ENCODE peak calls at places on chromosomes 16 and 17, in six cellular contexts. Z is trophoblast cell, C is left ventricle myocardium inferior, U is upper lobe of right lung, T is PC-3, R is neuronal stem cell. S is an unnamed sample. For H3K4me1, the result is how much of the 10 kb centered on the place peaks cover.

GRCh38 chr16:60674241-60674640 is 1362.0 kb downstream of the CDH8 start:
- DNase-seq in Z (no peak), C (no peak), U (no peak), T (no peak), R (no peak), S (no peak)

GRCh38 chr17:43171761-43172487 is 910 bp downstream of the NBR1 start:
- DNase-seq in Z (peak), C (no peak), U (no peak), T (peak), R (no peak), S (peak)

GRCh38 chr17:28530926-28531325 is 21.5 kb downstream of the UNC119 start:
- DNase-seq in Z (no peak), C (no peak), U (no peak), T (no peak), R (no peak), S (no peak)

GRCh38 chr17:44086364-44087311 is 16.1 kb downstream of the G6PC3 start:
- DNase-seq in Z (peak), C (no peak), U (no peak), T (peak), R (peak), S (peak)

GRCh38 chr17:73316919-73317505 is 5.2 kb upstream of the CDC42EP4 start:
- DNase-seq in Z (no peak), C (no peak), U (no peak), T (no peak), R (no peak), S (no peak)

GRCh38 chr16:21097151-21097550 is 53.5 kb downstream of the DNAH3 start:
- DNase-seq in Z (no peak), C (no peak), U (no peak), T (no peak), R (no peak), S (no peak)

GRCh38 chr17:58336456-58337094 is 8.0 kb upstream of the TSPOAP1 start:
- DNase-seq in Z (no peak), C (no peak), U (peak), T (no peak), R (no peak), S (no peak)

GRCh38 chr17:12789075-12789975 is at the start of gene ARHGAP44:
- DNase-seq in Z (peak), C (peak), U (peak), T (peak), R (peak), S (peak)

GRCh38 chr17:40859536-40859935 is 7.5 kb downstream of the KRT12 start:
- DNase-seq in Z (no peak), C (no peak), U (no peak), T (no peak), R (no peak), S (no peak)

GRCh38 chr16:84071151-84071550 is 28.6 kb upstream of the SLC38A8 start:
- DNase-seq in Z (no peak), C (no peak), U (no peak), T (no peak), R (no peak), S (no peak)

GRCh38 chr17:44012874-44013273 is 1.9 kb downstream of the TMEM101 start:
- DNase-seq in Z (no peak), C (no peak), U (no peak), T (no peak), R (no peak), S (no peak)

GRCh38 chr16:84970447-84971127 is 40.7 kb downstream of the ZDHHC7 start:
- DNase-seq in Z (peak), C (peak), U (peak), T (peak), R (peak), S (peak)

GRCh38 chr17:61492759-61493526 is 40.7 kb downstream of the TBX4 start:
- DNase-seq in Z (peak), C (no peak), U (no peak), T (no peak), R (no peak), S (no peak)

GRCh38 chr17:64063766-64064224 is 43.4 kb upstream of the ICAM2 start:
- DNase-seq in Z (peak), C (peak), U (peak), T (peak), R (peak), S (no peak)

GRCh38 chr17:14737984-14738651 is 437.2 kb downstream of the HS3ST3B1 start:
- DNase-seq in Z (peak), C (peak), U (peak), T (peak), R (peak), S (no peak)

GRCh38 chr16:77551352-77551751 is 116.5 kb upstream of the ADAMTS18 start:
- DNase-seq in Z (no peak), C (no peak), U (no peak), T (no peak), R (no peak), S (no peak)

GRCh38 chr17:19508327-19508867 is 25.3 kb upstream of the SLC47A1 start:
- DNase-seq in Z (no peak), C (peak), U (peak), T (no peak), R (no peak), S (no peak)

GRCh38 chr17:27596571-27597187 is 34.3 kb upstream of the LGALS9 start:
- DNase-seq in Z (no peak), C (no peak), U (no peak), T (no peak), R (no peak), S (peak)

GRCh38 chr16:84928679-84929420 is 82.5 kb downstream of the ZDHHC7 start:
- DNase-seq in Z (no peak), C (peak), U (no peak), T (peak), R (no peak), S (no peak)

GRCh38 chr16:65908568-65908967 is 457.9 kb upstream of the CDH5 start:
- DNase-seq in Z (no peak), C (no peak), U (no peak), T (no peak), R (peak), S (no peak)

GRCh38 chr17:76685846-76686245 is 24.9 kb downstream of the MXRA7 start:
- DNase-seq in Z (no peak), C (no peak), U (no peak), T (no peak), R (no peak), S (no peak)
- H3K27ac ChIP-seq in Z (no peak), C (peak), U (no peak), T (no peak), R (no peak), S (no peak)

GRCh38 chr16:1770328-1771071 is 843 bp downstream of the NME3 start:
- DNase-seq in Z (peak), C (peak), U (peak), T (peak), R (peak), S (peak)
- H3K4me3 ChIP-seq in Z (peak), C (peak), U (peak), T (peak), R (peak), S (peak)

GRCh38 chr17:56175299-56175935 is 22.1 kb downstream of the ANKFN1 start:
- DNase-seq in Z (no peak), C (no peak), U (no peak), T (no peak), R (no peak), S (no peak)
- H3K4me1 ChIP-seq in Z (under half), C (under half), U (under half), T (under half), R (under half), S (under half)

GRCh38 chr16:87844374-87844733 is 25.0 kb downstream of the SLC7A5 start:
- DNase-seq in Z (no peak), C (peak), U (peak), T (no peak), R (no peak), S (peak)
- H3K27ac ChIP-seq in Z (no peak), C (no peak), U (no peak), T (no peak), R (no peak), S (peak)

DNA sequence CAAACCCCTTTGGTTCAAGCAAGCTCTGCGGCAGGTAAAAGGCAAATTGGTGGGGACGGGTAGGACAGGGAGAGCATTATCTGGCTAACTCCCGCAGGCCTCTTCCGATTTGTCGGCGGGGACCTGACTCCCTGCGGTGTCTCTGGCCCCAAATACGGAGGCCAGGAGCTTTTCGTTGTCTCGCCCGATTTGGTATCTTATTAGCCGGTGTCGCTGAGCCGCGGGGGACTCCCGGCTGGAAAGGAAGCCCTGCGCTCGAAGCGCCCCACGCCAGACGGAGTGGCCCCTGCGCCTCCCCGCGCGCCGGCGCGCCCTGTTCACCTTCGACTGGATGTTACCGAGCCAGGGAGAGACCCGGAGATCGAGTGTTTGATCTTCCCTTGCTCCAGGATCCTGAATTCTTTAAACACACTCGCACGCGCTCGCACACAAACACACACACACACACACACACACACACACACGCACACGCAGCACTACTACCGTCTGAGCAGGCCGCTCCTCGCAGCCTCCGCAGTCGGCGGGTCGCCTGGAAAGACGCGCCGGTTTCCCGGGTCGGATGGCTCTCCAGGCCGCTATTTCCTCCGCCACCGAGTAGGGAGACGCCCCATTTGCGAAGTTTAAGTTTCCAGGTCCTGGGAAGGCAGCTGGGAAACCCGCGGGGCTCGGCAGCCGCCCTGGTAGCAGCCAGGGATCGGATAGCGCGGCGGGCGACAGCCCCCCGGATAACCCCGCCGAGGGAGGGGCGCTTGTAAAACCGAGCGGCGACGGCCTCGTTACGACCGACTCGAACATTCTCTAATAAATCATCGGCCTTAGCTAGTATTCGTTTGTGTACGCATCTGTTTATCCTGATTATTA is 3.3 kb downstream of the PRAC1 start:
- DNase-seq in Z (no peak), C (no peak), U (no peak), T (peak), R (no peak), S (peak)
- H3K4me3 ChIP-seq in Z (no peak), C (peak), U (no peak), T (peak), R (no peak), S (peak)

GRCh38 chr17:78893684-78894083 is 9.3 kb downstream of the CEP295NL start:
- DNase-seq in Z (no peak), C (no peak), U (no peak), T (no peak), R (no peak), S (no peak)

GRCh38 chr17:78891406-78892061 is 11.5 kb downstream of the CEP295NL start:
- DNase-seq in Z (no peak), C (no peak), U (no peak), T (no peak), R (no peak), S (no peak)

GRCh38 chr17:78892520-78892919 is 10.5 kb downstream of the CEP295NL start:
- DNase-seq in Z (no peak), C (no peak), U (no peak), T (no peak), R (no peak), S (no peak)

GRCh38 chr17:78892936-78893379 is 10.0 kb downstream of the CEP295NL start:
- DNase-seq in Z (no peak), C (no peak), U (no peak), T (no peak), R (no peak), S (no peak)

DNA sequence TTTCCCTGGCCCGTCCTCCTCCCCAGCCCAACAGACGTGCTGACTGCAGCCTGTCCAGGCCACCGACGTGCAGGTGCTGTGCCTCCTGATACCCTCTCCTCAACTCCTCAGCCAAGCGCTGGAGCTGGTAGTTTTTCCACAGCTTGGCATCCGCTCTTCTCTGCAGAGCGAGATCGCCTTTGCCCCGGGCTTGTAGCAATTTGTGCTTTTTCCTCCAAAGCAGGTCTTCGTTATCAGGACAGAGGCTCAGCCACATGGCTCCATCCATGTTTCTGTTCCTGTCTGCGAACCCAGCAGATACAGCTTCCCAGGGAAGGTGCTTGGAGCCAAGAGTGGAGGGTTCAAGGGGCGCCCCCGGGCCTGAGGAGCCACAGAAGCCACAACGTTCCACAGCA is 10.9 kb downstream of the CEP295NL start:
- DNase-seq in Z (no peak), C (no peak), U (no peak), T (no peak), R (no peak), S (no peak)
- H3K4me1 ChIP-seq in Z (under half), C (half or more), U (half or more), T (under half), R (under half), S (under half)

GRCh38 chr16:69477546-69477945 is 53.1 kb downstream of the CYB5B start:
- DNase-seq in Z (no peak), C (no peak), U (no peak), T (no peak), R (no peak), S (peak)
- H3K27ac ChIP-seq in Z (no peak), C (peak), U (no peak), T (peak), R (no peak), S (no peak)

DNA sequence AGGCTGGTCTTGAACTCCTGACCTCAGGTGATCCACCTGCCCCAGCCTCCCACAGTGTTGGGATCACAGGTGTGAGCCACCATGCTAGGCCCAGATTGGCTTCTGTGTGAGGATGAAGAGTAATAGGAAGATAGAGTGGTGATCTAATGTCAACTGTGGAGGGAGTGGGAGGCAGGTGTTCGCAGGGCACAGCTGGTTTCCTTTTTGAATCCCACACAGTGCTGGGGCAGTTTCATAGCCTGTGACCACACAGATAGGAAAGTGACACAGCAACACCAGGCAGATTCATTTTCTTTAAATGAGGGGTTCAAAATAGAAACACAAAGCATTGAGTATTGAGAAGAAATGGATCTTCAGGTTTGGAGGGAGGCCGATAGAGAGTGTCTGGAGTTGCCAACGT is 540.3 kb downstream of the WWOX start:
- DNase-seq in Z (no peak), C (no peak), U (no peak), T (no peak), R (no peak), S (no peak)
- H3K4me3 ChIP-seq in Z (no peak), C (no peak), U (no peak), T (no peak), R (no peak), S (no peak)